ENCODE peak calls at places on chromosomes 11 and 22, in five cellular contexts. W, Z, J, T and R are unnamed samples.

GRCh38 chr22:40326905-40327735 is 19.2 kb upstream of the ADSL start:
- DNase-seq in W (peak; percentile 68), Z (peak; percentile 43), J (no peak), T (no peak), R (no peak)

GRCh38 chr11:119509969-119510401 is 87.0 kb upstream of the THY1 start:
- DNase-seq in W (no peak), T (no peak), J (peak; percentile 83), Z (peak; percentile 77), R (no peak)

GRCh38 chr11:22786475-22786874 is 43.1 kb downstream of the SVIP start:
- DNase-seq in T (no peak), J (no peak), W (no peak), Z (no peak), R (no peak)

GRCh38 chr11:76161261-76161961 is 44.9 kb downstream of the WNT11 start:
- DNase-seq in T (no peak), Z (no peak), W (peak; percentile 46), J (peak; percentile 57), R (peak; percentile 78)

GRCh38 chr11:124896071-124896750 is 1.5 kb downstream of the ROBO4 start:
- DNase-seq in J (peak; percentile 54), T (no peak), W (no peak), Z (no peak), R (no peak)

GRCh38 chr22:36334838-36335603 is 52.7 kb downstream of the MYH9 start:
- DNase-seq in Z (peak; percentile 79), T (no peak), J (peak; percentile 90), W (no peak), R (no peak)

GRCh38 chr11:128055576-128056217 is 531.7 kb downstream of the ETS1 start:
- DNase-seq in J (no peak), W (no peak), T (no peak), Z (no peak), R (no peak)

GRCh38 chr11:74397531-74398243 is 546 bp downstream of the PGM2L1 start:
- DNase-seq in J (peak; percentile 62), T (no peak), W (peak; percentile 58), Z (no peak), R (peak; percentile 30)

GRCh38 chr11:66363805-66364535 is 7.6 kb downstream of the SLC29A2 start:
- DNase-seq in T (no peak), Z (no peak), W (peak; percentile 13), J (no peak), R (peak; percentile 77)

GRCh38 chr11:69325446-69325845 is 31.5 kb downstream of the MYEOV start:
- DNase-seq in J (no peak), Z (no peak), T (no peak), W (no peak), R (no peak)

GRCh38 chr11:73949246-73949645 is 1.6 kb upstream of the DNAJB13 start:
- DNase-seq in T (no peak), Z (no peak), W (no peak), J (no peak), R (no peak)